ENCODE peak calls at places on chromosomes 4 and X, in nine cellular contexts. T is left cardiac atrium; B is esophagus squamous epithelium; R is NCI-H1092; Z is upper lobe of right lung; Y is GDM1; F is stimulated activated CD4-positive, alpha-beta T cell treated with anti-CD3 and anti-CD28 coated beads, Interleukin-4, amount 100 ng/mL, for 48 hours; U is CD8-positive, alpha-beta T cell; M is GM19239. J is an unnamed sample.

GRCh38 chrX:124931241-124931640 is 388.4 kb upstream of the TEX13C start:
- DNase-seq in T (no peak), B (no peak), R (no peak), Z (no peak), Y (no peak), F (no peak), U (no peak), M (no peak), J (no peak)

GRCh38 chr4:147790412-147790811 is 58.5 kb downstream of the ARHGAP10 start:
- DNase-seq in T (no peak), B (no peak), R (no peak), Z (no peak), Y (no peak), F (no peak), U (no peak), M (no peak), J (no peak)

GRCh38 chr4:103050736-103051436 is 25.7 kb downstream of the SLC9B2 start:
- DNase-seq in T (no peak), B (no peak), R (no peak), Z (no peak), Y (no peak), F (no peak), U (no peak), M (no peak), J (no peak)

GRCh38 chr4:38232741-38233140 is 272.5 kb downstream of the PTTG2 start:
- DNase-seq in T (no peak), B (no peak), R (no peak), Z (no peak), Y (no peak), F (no peak), U (no peak), M (no peak), J (no peak)

GRCh38 chr4:128076465-128076864 is 15.4 kb downstream of the LARP1B start:
- DNase-seq in T (no peak), B (no peak), R (no peak), Z (no peak), Y (no peak), F (no peak), U (no peak), M (no peak), J (no peak)

GRCh38 chr4:38180456-38180855 is 220.3 kb downstream of the PTTG2 start:
- DNase-seq in T (no peak), B (no peak), R (no peak), Z (no peak), Y (no peak), F (no peak), U (no peak), M (no peak), J (no peak)

GRCh38 chrX:21839334-21840198 is at the start of gene MBTPS2:
- DNase-seq in T (peak; percentile 81), B (peak; percentile 18), R (peak; percentile 86), Z (peak; percentile 87), Y (peak; percentile 60), F (peak; percentile 63), U (peak; percentile 88), M (peak; percentile 14), J (peak; percentile 85)

GRCh38 chr4:98778206-98778605 is 119.8 kb upstream of the TSPAN5 start:
- DNase-seq in T (no peak), B (no peak), R (no peak), Z (no peak), Y (no peak), F (no peak), U (no peak), M (no peak), J (no peak)